ENCODE peak calls at places on chromosome 10, in eight cellular contexts. Q, U, B, S, H, A, K and R are unnamed samples.

GRCh38 chr10:23755557-23755956 is 316.7 kb downstream of the OTUD1 start:
- DNase-seq in Q (no peak), U (no peak), B (no peak), S (no peak), H (no peak), A (no peak), K (no peak), R (no peak)

GRCh38 chr10:35339946-35340345 is 3.6 kb downstream of the CCNY start:
- DNase-seq in Q (no peak), U (no peak), B (no peak), S (no peak), H (no peak), A (no peak), K (no peak), R (no peak)

GRCh38 chr10:132494831-132495230 is 42.8 kb upstream of the INPP5A start:
- DNase-seq in Q (no peak), U (no peak), B (no peak), S (no peak), H (no peak), A (no peak), K (no peak), R (no peak)

GRCh38 chr10:5943536-5943935 is 33.8 kb downstream of the IL15RA start:
- DNase-seq in Q (no peak), U (no peak), B (no peak), S (no peak), H (no peak), A (no peak), K (no peak), R (no peak)

GRCh38 chr10:44398747-44399477 is 14.0 kb upstream of the CXCL12 start:
- DNase-seq in Q (no peak), U (no peak), B (no peak), S (no peak), H (no peak), A (no peak), K (no peak), R (no peak)

GRCh38 chr10:43253461-43254198 is 13.2 kb downstream of the RASGEF1A start:
- DNase-seq in Q (no peak), U (no peak), B (no peak), S (no peak), H (no peak), A (peak), K (peak), R (no peak)

GRCh38 chr10:111146025-111146640 is 69.3 kb downstream of the ADRA2A start:
- DNase-seq in Q (no peak), U (no peak), B (no peak), S (no peak), H (no peak), A (no peak), K (no peak), R (no peak)

GRCh38 chr10:84829121-84829520 is 500.7 kb downstream of the CCSER2 start:
- DNase-seq in Q (no peak), U (no peak), B (no peak), S (no peak), H (no peak), A (no peak), K (no peak), R (no peak)

GRCh38 chr10:65793738-65794425 is 1132.0 kb upstream of the LRRTM3 start:
- DNase-seq in Q (no peak), U (no peak), B (peak), S (no peak), H (no peak), A (no peak), K (no peak), R (no peak)

GRCh38 chr10:58282615-58283014 is 13.7 kb downstream of the CISD1 start:
- DNase-seq in Q (no peak), U (peak), B (no peak), S (no peak), H (no peak), A (no peak), K (no peak), R (no peak)

GRCh38 chr10:42962120-42962901 is 114.6 kb upstream of the RET start:
- DNase-seq in Q (no peak), U (no peak), B (no peak), S (no peak), H (peak), A (peak), K (no peak), R (no peak)

GRCh38 chr10:31146496-31147219 is 115.0 kb upstream of the ZNF438 start:
- DNase-seq in Q (peak), U (no peak), B (peak), S (no peak), H (no peak), A (no peak), K (no peak), R (no peak)

GRCh38 chr10:15381420-15381819 is 10.3 kb upstream of the FAM171A1 start:
- DNase-seq in Q (no peak), U (no peak), B (no peak), S (no peak), H (no peak), A (no peak), K (no peak), R (no peak)

GRCh38 chr10:70255329-70256299 is 22.4 kb upstream of the PPA1 start:
- DNase-seq in Q (no peak), U (no peak), B (no peak), S (no peak), H (no peak), A (no peak), K (no peak), R (no peak)

GRCh38 chr10:101043356-101043707 is 12.3 kb downstream of the SFXN3 start:
- DNase-seq in Q (no peak), U (no peak), B (no peak), S (no peak), H (no peak), A (no peak), K (no peak), R (no peak)

GRCh38 chr10:87794285-87794684 is 23.7 kb downstream of the ATAD1 start:
- DNase-seq in Q (no peak), U (no peak), B (no peak), S (no peak), H (no peak), A (no peak), K (no peak), R (no peak)

GRCh38 chr10:104331208-104331838 is 6.9 kb downstream of the ITPRIP start:
- DNase-seq in Q (peak), U (no peak), B (no peak), S (no peak), H (peak), A (no peak), K (peak), R (no peak)

GRCh38 chr10:89515031-89515841 is 20.2 kb downstream of the SLC16A12 start:
- DNase-seq in Q (peak), U (no peak), B (no peak), S (no peak), H (no peak), A (no peak), K (no peak), R (no peak)

GRCh38 chr10:83917519-83918506 is 221.5 kb upstream of the GHITM start:
- DNase-seq in Q (no peak), U (no peak), B (peak), S (no peak), H (no peak), A (no peak), K (no peak), R (peak)

GRCh38 chr10:6473430-6473829 is 106.6 kb downstream of the PRKCQ start:
- DNase-seq in Q (no peak), U (peak), B (no peak), S (peak), H (no peak), A (no peak), K (no peak), R (no peak)

GRCh38 chr10:11429439-11430052 is 181.9 kb downstream of the USP6NL start:
- DNase-seq in Q (no peak), U (no peak), B (no peak), S (no peak), H (no peak), A (no peak), K (no peak), R (no peak)

GRCh38 chr10:73810358-73810734 is 1.1 kb downstream of the NDST2 start:
- DNase-seq in Q (no peak), U (peak), B (no peak), S (no peak), H (no peak), A (no peak), K (no peak), R (no peak)